ENCODE peak calls at places on chromosome 13, in five cellular contexts. A, C, E, S and Q are unnamed samples.

GRCh38 chr13:93248627-93249047 is 22.0 kb downstream of the GPC6 start:
- DNase-seq in E (peak), S (no peak), C (no peak), A (peak), Q (no peak)

GRCh38 chr13:24644051-24644450 is 36.2 kb upstream of the ATP12A start:
- DNase-seq in E (no peak), S (no peak), C (no peak), A (peak), Q (no peak)

GRCh38 chr13:91572439-91572838 is 174.0 kb downstream of the GPC5 start:
- DNase-seq in A (peak), S (no peak), E (no peak), C (no peak), Q (no peak)

GRCh38 chr13:74977498-74977897 is 504.5 kb downstream of the TBC1D4 start:
- DNase-seq in A (no peak), E (no peak), C (no peak), S (no peak), Q (no peak)

GRCh38 chr13:85985791-85986190 is 186.6 kb upstream of the SLITRK6 start:
- DNase-seq in S (no peak), E (no peak), A (peak), C (no peak), Q (no peak)

GRCh38 chr13:31797154-31797775 is 57.9 kb downstream of the RXFP2 start:
- DNase-seq in E (no peak), S (no peak), A (peak), C (peak), Q (no peak)

GRCh38 chr13:50401721-50402510 is 386.7 kb downstream of the KCNRG start:
- DNase-seq in A (peak), C (peak), E (no peak), S (no peak), Q (no peak)

GRCh38 chr13:111411186-111411858 is 90.9 kb downstream of the TEX29 start:
- DNase-seq in S (no peak), A (no peak), E (no peak), C (no peak), Q (no peak)

GRCh38 chr13:51502206-51502651 is 49.4 kb upstream of the INTS6 start:
- DNase-seq in A (no peak), C (peak), E (no peak), S (no peak), Q (no peak)

GRCh38 chr13:31433201-31433600 is 233.4 kb downstream of the B3GLCT start:
- DNase-seq in A (no peak), S (no peak), E (no peak), C (no peak), Q (no peak)

GRCh38 chr13:52156724-52157251 is 2.6 kb downstream of the NEK3 start:
- DNase-seq in C (no peak), S (no peak), A (peak), E (no peak), Q (no peak)

GRCh38 chr13:110583178-110583865 is 21.8 kb upstream of the RAB20 start:
- DNase-seq in E (no peak), A (no peak), C (no peak), S (no peak), Q (no peak)

GRCh38 chr13:23651439-23651838 is 81.2 kb downstream of the TNFRSF19 start:
- DNase-seq in E (no peak), A (no peak), C (no peak), S (no peak), Q (no peak)

GRCh38 chr13:23450340-23451046 is 17.0 kb upstream of the SACS start:
- DNase-seq in S (peak), E (peak), C (no peak), A (no peak), Q (no peak)

GRCh38 chr13:26784704-26785639 is 24.4 kb upstream of the GPR12 start:
- DNase-seq in E (no peak), A (no peak), S (no peak), C (no peak), Q (no peak)

GRCh38 chr13:40984670-40985366 is 34.3 kb downstream of the ELF1 start:
- DNase-seq in E (no peak), A (no peak), C (peak), S (no peak), Q (no peak)

GRCh38 chr13:61002686-61003085 is 413.0 kb downstream of the PCDH20 start:
- DNase-seq in A (no peak), E (no peak), S (no peak), C (no peak), Q (no peak)
- H3K4me3 ChIP-seq in A (no peak), E (no peak), S (no peak), C (no peak), Q (no peak)

GRCh38 chr13:113106666-113107065 is 1.1 kb downstream of the F7 start:
- DNase-seq in E (no peak), A (no peak), C (no peak), S (no peak), Q (no peak)

GRCh38 chr13:113106053-113106452 is 462 bp downstream of the F7 start:
- DNase-seq in E (no peak), S (no peak), A (no peak), C (no peak), Q (no peak)

GRCh38 chr13:113110048-113110851 is 4.7 kb downstream of the F7 start:
- DNase-seq in E (peak), S (peak), C (no peak), A (no peak), Q (no peak)

GRCh38 chr13:113110852-113111315 is 5.3 kb downstream of the F7 start:
- DNase-seq in A (no peak), S (peak), C (no peak), E (peak), Q (no peak)

DNA sequence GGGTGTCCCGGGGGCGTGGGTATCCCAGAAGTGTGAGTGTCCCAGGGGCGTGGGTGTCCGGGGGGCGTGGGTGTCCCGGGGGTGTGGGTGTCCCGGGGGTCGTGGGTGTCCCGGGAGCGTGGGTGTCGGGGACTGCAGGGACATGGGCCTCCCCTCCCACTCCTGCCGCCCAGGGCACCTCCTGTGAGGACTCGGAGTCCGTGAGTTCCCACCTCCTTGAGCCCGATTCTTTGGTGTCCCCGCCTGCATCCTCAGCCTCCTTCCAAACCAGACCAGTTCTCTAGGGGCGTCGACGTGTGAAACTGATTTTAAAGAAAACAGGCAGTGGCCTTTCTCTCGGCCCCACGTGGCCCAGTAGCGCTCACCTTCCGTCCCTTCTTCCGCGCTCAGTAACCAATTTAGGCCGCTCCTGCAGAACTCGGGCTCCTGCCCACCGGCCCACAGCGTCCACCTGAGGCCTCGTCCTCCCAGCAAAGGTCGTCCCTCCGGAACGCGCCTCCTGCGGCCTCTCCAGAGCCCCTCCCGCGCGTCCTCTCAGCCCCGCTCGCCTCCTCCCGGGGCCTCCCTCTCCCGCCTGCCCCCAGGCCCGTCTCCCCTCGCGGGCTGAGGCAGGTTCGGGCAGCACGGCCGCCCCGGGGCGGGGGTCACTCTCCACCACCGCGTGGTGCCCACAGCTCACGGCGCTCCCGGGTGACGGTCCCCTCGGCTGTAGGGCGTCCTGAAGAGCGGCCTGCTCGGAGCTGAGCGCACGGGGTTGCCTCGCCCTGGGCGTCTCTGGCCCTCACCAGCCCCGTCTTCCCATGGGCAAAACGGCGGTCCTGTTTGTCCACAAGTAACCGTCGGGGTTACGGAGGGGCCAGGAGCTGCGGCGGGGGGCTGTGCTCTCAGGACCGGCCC is 3.8 kb downstream of the F7 start:
- DNase-seq in S (peak), A (no peak), E (peak), C (no peak), Q (peak)
- H3K4me3 ChIP-seq in S (no peak), A (no peak), E (no peak), C (no peak), Q (no peak)

GRCh38 chr13:42056585-42056984 is 8.1 kb downstream of the DGKH start:
- DNase-seq in A (no peak), E (no peak), C (no peak), S (no peak), Q (no peak)
- H3K4me3 ChIP-seq in A (no peak), E (no peak), C (no peak), S (no peak), Q (no peak)

DNA sequence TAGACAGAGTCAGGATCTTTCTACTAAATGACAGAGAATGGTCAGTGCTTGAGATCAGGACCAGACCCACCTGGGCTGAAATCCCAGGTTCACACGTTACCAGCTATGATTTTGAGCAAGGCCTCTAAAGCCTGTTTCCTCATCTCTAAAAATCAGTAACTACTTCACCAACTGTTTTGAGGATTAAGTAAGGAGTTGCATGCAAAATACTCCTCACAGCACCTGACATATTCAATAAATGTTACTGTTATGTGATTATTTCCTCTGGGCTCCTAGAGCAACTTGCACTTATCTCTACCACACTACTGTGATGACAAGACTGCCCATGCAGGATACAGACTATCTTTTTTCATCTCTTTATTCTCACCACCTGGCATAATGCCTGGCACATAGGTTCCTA is 1.9 kb downstream of the KATNAL1 start:
- DNase-seq in C (no peak), E (no peak), A (no peak), S (no peak), Q (no peak)
- H3K4me3 ChIP-seq in C (peak), E (no peak), A (peak), S (peak), Q (peak)